ENCODE peak calls at places on chromosomes 4 and X, in eight cellular contexts. M, B, D, T, V, H, F and Y are unnamed samples.
A peak's percentile ranks its signal among the peaks of the same experiment; 100 is the strongest.

GRCh38 chr4:75708218-75708691 is 16.1 kb upstream of the USO1 start:
- DNase-seq in M (no peak), B (peak; percentile 53), D (peak; percentile 71), T (peak; percentile 45), V (no peak), H (no peak), F (no peak), Y (no peak)

GRCh38 chr4:26148925-26149324 is 171.9 kb upstream of the RBPJ start:
- DNase-seq in M (no peak), B (no peak), D (no peak), T (no peak), V (no peak), H (no peak), F (no peak), Y (no peak)

GRCh38 chr4:144709793-144710525 is 64.0 kb downstream of the HHIP start:
- DNase-seq in M (peak; percentile 59), B (peak; percentile 42), D (no peak), T (no peak), V (no peak), H (no peak), F (no peak), Y (peak; percentile 84)

GRCh38 chr4:123446791-123447474 is 50.3 kb downstream of the SPRY1 start:
- DNase-seq in M (no peak), B (peak; percentile 9), D (peak; percentile 14), T (no peak), V (no peak), H (no peak), F (no peak), Y (no peak)

GRCh38 chr4:184784628-184785257 is 41.0 kb downstream of the ACSL1 start:
- DNase-seq in M (no peak), B (no peak), D (no peak), T (no peak), V (no peak), H (no peak), F (no peak), Y (no peak)

GRCh38 chr4:145564540-145564939 is 54.6 kb upstream of the MMAA start:
- DNase-seq in M (no peak), B (peak; percentile 38), D (no peak), T (no peak), V (no peak), H (no peak), F (no peak), Y (no peak)

GRCh38 chrX:136694491-136695087 is 46.6 kb downstream of the CD40LG start:
- DNase-seq in M (peak; percentile 71), B (peak; percentile 38), D (peak; percentile 62), T (no peak), V (peak; percentile 15), H (no peak), F (no peak), Y (peak; percentile 5)

GRCh38 chrX:13742397-13743176 is 8.0 kb downstream of the OFD1 start:
- DNase-seq in M (peak; percentile 14), B (peak; percentile 76), D (no peak), T (peak; percentile 24), V (no peak), H (no peak), F (no peak), Y (no peak)

GRCh38 chr4:99828477-99828876 is 11.8 kb downstream of the DAPP1 start:
- DNase-seq in M (no peak), B (no peak), D (no peak), T (no peak), V (no peak), H (no peak), F (no peak), Y (no peak)

GRCh38 chr4:74056858-74057562 is 18.5 kb upstream of the CXCL3 start:
- DNase-seq in M (peak; percentile 74), B (no peak), D (no peak), T (no peak), V (peak; percentile 67), H (no peak), F (no peak), Y (no peak)

GRCh38 chr4:106266201-106266600 is 49.8 kb downstream of the TBCK start:
- DNase-seq in M (peak; percentile 75), B (peak; percentile 56), D (peak; percentile 1), T (no peak), V (peak; percentile 28), H (peak; percentile 32), F (no peak), Y (peak; percentile 5)

GRCh38 chr4:182175788-182176519 is 67.2 kb upstream of the TENM3 start:
- DNase-seq in M (no peak), B (no peak), D (no peak), T (no peak), V (no peak), H (no peak), F (no peak), Y (no peak)

GRCh38 chr4:132071815-132072214 is 1077.3 kb upstream of the PCDH10 start:
- DNase-seq in M (peak; percentile 2), B (no peak), D (no peak), T (no peak), V (no peak), H (no peak), F (no peak), Y (no peak)

GRCh38 chr4:88148560-88148959 is 9.9 kb downstream of the ABCG2 start:
- DNase-seq in M (no peak), B (no peak), D (no peak), T (no peak), V (no peak), H (no peak), F (no peak), Y (no peak)

GRCh38 chrX:9997524-9997923 is 30.4 kb downstream of the CLDN34 start:
- DNase-seq in M (no peak), B (no peak), D (no peak), T (peak; percentile 66), V (no peak), H (no peak), F (no peak), Y (no peak)

GRCh38 chr4:154164931-154165839 is 326.4 kb downstream of the DCHS2 start:
- DNase-seq in M (peak; percentile 84), B (peak; percentile 53), D (no peak), T (peak; percentile 34), V (peak; percentile 96), H (no peak), F (no peak), Y (no peak)

GRCh38 chr4:96260071-96260682 is 420.3 kb downstream of the PDHA2 start:
- DNase-seq in M (peak; percentile 5), B (peak; percentile 91), D (no peak), T (no peak), V (no peak), H (no peak), F (no peak), Y (no peak)

GRCh38 chrX:120213438-120214265 is 37.0 kb upstream of the ZBTB33 start:
- DNase-seq in M (peak; percentile 67), B (peak; percentile 77), D (peak; percentile 47), T (peak; percentile 60), V (peak; percentile 19), H (peak; percentile 23), F (no peak), Y (peak; percentile 8)

GRCh38 chr4:4694296-4694772 is 152.5 kb upstream of the STX18 start:
- DNase-seq in M (peak; percentile 31), B (peak; percentile 81), D (no peak), T (no peak), V (no peak), H (peak; percentile 28), F (no peak), Y (no peak)

GRCh38 chr4:61373901-61374611 is 173.9 kb downstream of the ADGRL3 start:
- DNase-seq in M (peak; percentile 34), B (no peak), D (no peak), T (no peak), V (no peak), H (no peak), F (no peak), Y (no peak)

GRCh38 chr4:133233922-133234321 is 84.8 kb downstream of the PCDH10 start:
- DNase-seq in M (no peak), B (no peak), D (no peak), T (no peak), V (no peak), H (no peak), F (no peak), Y (no peak)

GRCh38 chr4:121665371-121665770 is 31.4 kb downstream of the ANXA5 start:
- DNase-seq in M (no peak), B (no peak), D (no peak), T (no peak), V (no peak), H (no peak), F (no peak), Y (no peak)

GRCh38 chr4:110344165-110344564 is 131.8 kb upstream of the ENPEP start:
- DNase-seq in M (peak; percentile 5), B (peak; percentile 46), D (no peak), T (no peak), V (no peak), H (peak; percentile 15), F (no peak), Y (no peak)